ENCODE peak calls at places on chromosomes 13 and 19, in five cellular contexts. N is activated CD4-positive, alpha-beta memory T cell treated with anti-CD3 and anti-CD28 coated beads for 36 hours; V is islet precursor cell; U is non-pigmented ciliary epithelial cell; C is stimulated activated CD8-positive, alpha-beta memory T cell treated with anti-CD3 and anti-CD28 coated beads, Interleukin-7, amount 100 ng/mL, for 48 hours. Y is an unnamed sample.
A peak's percentile ranks its signal among the peaks of the same experiment; 100 is the strongest.

GRCh38 chr19:7629347-7630054 is at the start of the genes PET100 and XAB2:
- DNase-seq in N (peak; percentile 97), V (peak; percentile 99), U (peak; percentile 97), C (peak; percentile 92), Y (peak; percentile 100)

GRCh38 chr19:18478545-18479311 is 40.8 kb upstream of the ISYNA1 start:
- DNase-seq in N (peak; percentile 92), V (peak; percentile 86), U (peak; percentile 73), C (peak; percentile 86), Y (peak; percentile 99)

GRCh38 chr13:57286511-57287098 is 119.6 kb downstream of the PRR20E start:
- DNase-seq in N (no peak), V (peak; percentile 79), U (no peak), C (no peak), Y (no peak)

GRCh38 chr19:3194063-3194702 is 8.5 kb downstream of the NCLN start:
- DNase-seq in N (no peak), V (no peak), U (no peak), C (no peak), Y (no peak)

GRCh38 chr13:93145199-93145598 is 81.4 kb upstream of the GPC6 start:
- DNase-seq in N (no peak), V (no peak), U (no peak), C (no peak), Y (no peak)

GRCh38 chr19:40365613-40366401 is 17.3 kb downstream of the PLD3 start:
- DNase-seq in N (peak; percentile 68), V (peak; percentile 95), U (no peak), C (peak; percentile 14), Y (peak; percentile 67)

GRCh38 chr13:110211046-110211445 is 95.9 kb downstream of the COL4A1 start:
- DNase-seq in N (no peak), V (no peak), U (no peak), C (no peak), Y (no peak)

GRCh38 chr19:48715681-48716171 is 3.8 kb downstream of the MAMSTR start:
- DNase-seq in N (no peak), V (no peak), U (no peak), C (no peak), Y (no peak)

GRCh38 chr13:40096357-40096911 is 441.0 kb downstream of the COG6 start:
- DNase-seq in N (peak; percentile 73), V (no peak), U (no peak), C (peak; percentile 32), Y (no peak)

GRCh38 chr19:17575871-17576757 is 20.7 kb downstream of the COLGALT1 start:
- DNase-seq in N (no peak), V (no peak), U (no peak), C (peak; percentile 4), Y (no peak)

GRCh38 chr19:16160943-16161560 is 12.3 kb downstream of the CIB3 start:
- DNase-seq in N (peak; percentile 67), V (peak; percentile 63), U (peak; percentile 52), C (peak; percentile 67), Y (peak; percentile 87)

GRCh38 chr19:55176116-55176515 is 4.0 kb downstream of the SYT5 start:
- DNase-seq in N (no peak), V (no peak), U (no peak), C (no peak), Y (peak; percentile 27)

GRCh38 chr13:34020388-34020787 is 202.4 kb downstream of the RFC3 start:
- DNase-seq in N (no peak), V (no peak), U (no peak), C (no peak), Y (no peak)

GRCh38 chr13:95948646-95949045 is 104.6 kb downstream of the UGGT2 start:
- DNase-seq in N (no peak), V (no peak), U (peak; percentile 30), C (no peak), Y (no peak)

GRCh38 chr19:15563325-15563794 is 51.7 kb upstream of the CYP4F8 start:
- DNase-seq in N (no peak), V (no peak), U (no peak), C (no peak), Y (peak; percentile 22)

GRCh38 chr13:44540761-44541434 is 35.2 kb downstream of the TSC22D1 start:
- DNase-seq in N (no peak), V (no peak), U (no peak), C (no peak), Y (no peak)

GRCh38 chr19:52648336-52648990 is 10.3 kb upstream of the ZNF83 start:
- DNase-seq in N (no peak), V (peak; percentile 57), U (peak; percentile 32), C (no peak), Y (no peak)

GRCh38 chr19:16252459-16253205 is 54.9 kb downstream of the AP1M1 start:
- DNase-seq in N (no peak), V (no peak), U (no peak), C (no peak), Y (peak; percentile 93)

GRCh38 chr19:6229951-6230712 is 49.6 kb downstream of the MLLT1 start:
- DNase-seq in N (no peak), V (no peak), U (no peak), C (no peak), Y (no peak)

GRCh38 chr19:51473009-51473707 is 5.2 kb upstream of the CEACAM18 start:
- DNase-seq in N (peak; percentile 89), V (peak; percentile 78), U (peak; percentile 15), C (peak; percentile 76), Y (peak; percentile 79)

GRCh38 chr13:100789968-100790367 is 115.4 kb upstream of the TMTC4 start:
- DNase-seq in N (no peak), V (no peak), U (no peak), C (no peak), Y (peak; percentile 93)

GRCh38 chr13:48412881-48413351 is at the start of gene LPAR6:
- DNase-seq in N (peak; percentile 23), V (peak; percentile 67), U (peak; percentile 30), C (no peak), Y (no peak)

GRCh38 chr19:46731007-46731501 is 14.1 kb upstream of the PRKD2 start:
- DNase-seq in N (peak; percentile 19), V (peak; percentile 92), U (peak; percentile 88), C (no peak), Y (peak; percentile 99)

GRCh38 chr13:46383383-46383782 is 3.7 kb downstream of the RUBCNL start:
- DNase-seq in N (no peak), V (no peak), U (no peak), C (no peak), Y (no peak)

GRCh38 chr13:42883771-42884170 is 102.4 kb downstream of the FAM216B start:
- DNase-seq in N (no peak), V (peak; percentile 92), U (no peak), C (no peak), Y (peak; percentile 46)

GRCh38 chr19:14053500-14053899 is 8.4 kb downstream of the PALM3 start:
- DNase-seq in N (no peak), V (no peak), U (no peak), C (no peak), Y (no peak)

GRCh38 chr13:109655611-109656010 is 130.8 kb downstream of the IRS2 start:
- DNase-seq in N (no peak), V (no peak), U (no peak), C (no peak), Y (no peak)

GRCh38 chr13:94548382-94549240 is 47.3 kb downstream of the TGDS start:
- DNase-seq in N (peak; percentile 16), V (no peak), U (no peak), C (peak; percentile 12), Y (no peak)

GRCh38 chr19:9836021-9836420 is 903 bp downstream of the PIN1 start:
- DNase-seq in N (no peak), V (no peak), U (no peak), C (no peak), Y (peak; percentile 35)

GRCh38 chr19:16615788-16616187 is 12.2 kb downstream of the MED26 start:
- DNase-seq in N (no peak), V (no peak), U (no peak), C (no peak), Y (peak; percentile 73)